ENCODE peak calls at places on chromosome 1, in four cellular contexts. J is cardiac muscle cell; T is GM10248; D is CD4-positive, alpha-beta T cell. Q is an unnamed sample.

GRCh38 chr1:160205242-160205973 is at the start of gene PEA15:
- DNase-seq in J (peak; percentile 81), T (peak; percentile 89), D (peak; percentile 60), Q (peak; percentile 84)

GRCh38 chr1:6273380-6273891 is 12.5 kb upstream of the GPR153 start:
- DNase-seq in J (no peak), T (no peak), D (no peak), Q (peak; percentile 38)

GRCh38 chr1:9280015-9280860 is 12.5 kb upstream of the SPSB1 start:
- DNase-seq in J (no peak), T (peak; percentile 59), D (no peak), Q (no peak)

GRCh38 chr1:198597690-198598430 is 41.0 kb upstream of the PTPRC start:
- DNase-seq in J (no peak), T (no peak), D (no peak), Q (no peak)

GRCh38 chr1:23344987-23345472 is 946 bp upstream of the HNRNPR start:
- DNase-seq in J (no peak), T (no peak), D (no peak), Q (no peak)

GRCh38 chr1:147214842-147215539 is 10.1 kb downstream of the FMO5 start:
- DNase-seq in J (no peak), T (no peak), D (no peak), Q (no peak)

GRCh38 chr1:245129811-245130210 is 25.0 kb upstream of the KIF26B start:
- DNase-seq in J (no peak), T (no peak), D (no peak), Q (no peak)

GRCh38 chr1:87918398-87918797 is 589.7 kb downstream of the LMO4 start:
- DNase-seq in J (no peak), T (no peak), D (no peak), Q (no peak)

GRCh38 chr1:90175490-90176157 is 180.7 kb downstream of the ZNF326 start:
- DNase-seq in J (no peak), T (no peak), D (no peak), Q (no peak)

GRCh38 chr1:17723684-17724083 is 31.4 kb upstream of the ACTL8 start:
- DNase-seq in J (no peak), T (no peak), D (no peak), Q (no peak)

GRCh38 chr1:99648107-99648506 is 2.2 kb downstream of the PALMD start:
- DNase-seq in J (no peak), T (no peak), D (no peak), Q (peak; percentile 59)
- TF ChIP-seq CTCF in J (no peak), T (no peak), D (no peak), Q (no peak)

DNA sequence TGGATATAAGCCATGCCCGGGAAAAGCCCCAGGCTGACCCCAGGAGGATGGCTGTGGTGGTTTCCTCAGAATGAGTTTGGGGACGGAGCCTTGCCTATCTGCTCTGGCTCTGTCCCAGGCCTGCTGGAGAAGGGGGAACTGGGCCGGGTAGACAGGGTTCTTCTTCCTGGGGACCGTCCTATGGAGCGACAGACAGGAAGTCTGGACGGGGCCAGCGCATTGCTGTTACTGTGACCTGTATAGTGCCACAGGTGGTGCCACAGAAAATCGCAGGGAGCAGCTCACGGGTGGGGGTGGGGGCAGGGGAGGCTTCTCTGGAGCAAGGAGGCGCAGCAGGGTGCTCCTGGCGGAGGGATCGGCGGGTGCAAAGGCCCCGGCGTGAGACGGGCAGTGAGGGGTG is 36.4 kb downstream of the CFAP74 start:
- DNase-seq in J (no peak), T (no peak), D (no peak), Q (no peak)
- TF ChIP-seq CTCF in J (no peak), T (no peak), D (no peak), Q (no peak)

GRCh38 chr1:229107302-229107815 is 163.6 kb upstream of the RAB4A start:
- DNase-seq in J (no peak), T (no peak), D (no peak), Q (no peak)

GRCh38 chr1:229110986-229111385 is 159.9 kb upstream of the RAB4A start:
- DNase-seq in J (no peak), T (no peak), D (no peak), Q (no peak)

GRCh38 chr1:229108598-229109201 is 162.2 kb upstream of the RAB4A start:
- DNase-seq in J (no peak), T (no peak), D (no peak), Q (peak; percentile 32)

GRCh38 chr1:229107972-229108371 is 162.9 kb upstream of the RAB4A start:
- DNase-seq in J (no peak), T (no peak), D (no peak), Q (no peak)

DNA sequence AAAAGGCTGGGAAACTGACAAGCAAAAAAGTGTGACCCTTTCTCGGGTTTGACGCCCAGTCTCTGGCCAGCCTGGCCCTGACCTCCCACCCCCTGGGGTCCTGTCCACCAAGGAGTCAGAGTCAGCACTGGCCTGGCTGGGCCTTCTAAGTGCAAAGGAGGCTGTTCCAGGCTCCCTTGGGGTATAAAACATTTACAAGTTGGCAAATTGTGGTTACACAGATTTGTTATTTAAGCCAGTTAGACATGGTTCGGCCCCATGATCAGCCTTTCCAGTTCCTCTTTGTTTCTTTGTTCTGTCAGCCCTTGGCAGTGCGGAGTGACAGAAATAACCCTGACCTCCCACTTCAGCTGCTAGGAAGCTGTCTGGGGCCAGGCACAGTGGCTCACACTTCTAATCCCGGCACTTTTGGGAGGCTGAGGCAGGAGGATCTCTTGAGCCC is 161.6 kb upstream of the RAB4A start:
- DNase-seq in J (no peak), T (no peak), D (no peak), Q (no peak)
- TF ChIP-seq CTCF in J (no peak), T (no peak), D (no peak), Q (no peak)

GRCh38 chr1:150760003-150760402 is 5.6 kb downstream of the CTSS start:
- DNase-seq in J (no peak), T (no peak), D (no peak), Q (no peak)
- TF ChIP-seq CTCF in J (no peak), T (peak; percentile 14), D (no peak), Q (no peak)

GRCh38 chr1:30842698-30843354 is 65.7 kb downstream of the SDC3 start:
- DNase-seq in J (peak; percentile 45), T (no peak), D (no peak), Q (no peak)

GRCh38 chr1:30845891-30846290 is 62.7 kb downstream of the SDC3 start:
- DNase-seq in J (no peak), T (no peak), D (no peak), Q (no peak)

GRCh38 chr1:30845237-30845636 is 63.3 kb downstream of the SDC3 start:
- DNase-seq in J (no peak), T (no peak), D (no peak), Q (no peak)

GRCh38 chr1:30846587-30846986 is 62.0 kb downstream of the SDC3 start:
- DNase-seq in J (no peak), T (no peak), D (no peak), Q (no peak)

GRCh38 chr1:30844631-30845030 is 63.9 kb downstream of the SDC3 start:
- DNase-seq in J (no peak), T (no peak), D (no peak), Q (no peak)
- TF ChIP-seq CTCF in J (no peak), T (no peak), D (no peak), Q (no peak)

DNA sequence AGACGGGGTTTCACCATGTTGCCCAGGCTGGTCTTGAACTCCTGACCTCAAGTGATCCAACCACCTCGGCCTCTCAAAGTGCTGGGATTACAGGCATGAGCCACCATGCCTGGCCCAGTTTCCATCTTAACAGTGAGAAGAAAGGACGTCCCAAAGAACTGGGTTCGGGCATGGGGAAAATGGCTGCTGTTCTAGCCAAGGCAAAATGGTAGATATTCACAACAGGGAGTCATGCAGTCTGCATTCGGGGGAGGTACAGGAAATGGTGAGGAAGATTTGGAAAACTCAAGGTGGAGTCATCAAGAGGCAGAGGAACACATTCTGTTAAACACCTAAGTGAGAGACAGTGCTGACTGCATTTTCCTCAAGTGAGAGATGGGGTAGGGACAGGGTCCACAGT is 4.1 kb upstream of the ATP2B4 start:
- DNase-seq in J (no peak), T (no peak), D (no peak), Q (no peak)
- TF ChIP-seq CTCF in J (no peak), T (no peak), D (no peak), Q (no peak)

Q was measured in Calu3.